ENCODE peak calls at places on chromosome 1, in six cellular contexts. W, O, F, R, L and D are unnamed samples.

GRCh38 chr1:158095737-158096335 is 84.9 kb upstream of the CD1D start:
- DNase-seq in W (peak), F (peak), R (no peak), L (no peak), O (peak), D (peak)

GRCh38 chr1:64343105-64343960 is 126.6 kb upstream of the CACHD1 start:
- DNase-seq in W (no peak), F (no peak), R (no peak), L (no peak), O (no peak), D (no peak)

GRCh38 chr1:46247433-46248121 is at the start of gene RAD54L:
- DNase-seq in O (peak), W (peak), F (peak), L (peak), R (peak), D (peak)

GRCh38 chr1:178133291-178133989 is 39.5 kb downstream of the RASAL2 start:
- DNase-seq in R (no peak), O (no peak), L (no peak), F (no peak), W (no peak), D (no peak)

GRCh38 chr1:231738554-231738953 is 112.0 kb downstream of the DISC1 start:
- DNase-seq in O (no peak), F (no peak), L (no peak), W (no peak), R (no peak), D (no peak)

GRCh38 chr1:81554108-81554507 is 246.6 kb upstream of the ADGRL2 start:
- DNase-seq in L (no peak), O (no peak), F (no peak), W (no peak), R (no peak), D (no peak)

GRCh38 chr1:245874942-245875580 is 632.0 kb downstream of the SMYD3 start:
- DNase-seq in F (peak), O (no peak), W (no peak), R (no peak), L (no peak), D (no peak)

GRCh38 chr1:18670267-18670910 is 39.7 kb downstream of the PAX7 start:
- DNase-seq in L (no peak), F (no peak), O (no peak), W (no peak), R (no peak), D (no peak)

GRCh38 chr1:2208309-2209239 is 14.0 kb upstream of the FAAP20 start:
- DNase-seq in L (peak), O (no peak), W (no peak), F (no peak), R (no peak), D (no peak)

GRCh38 chr1:192788184-192788583 is 20.7 kb upstream of the RGS2 start:
- DNase-seq in F (peak), R (no peak), L (no peak), W (no peak), O (no peak), D (no peak)

GRCh38 chr1:201562257-201562656 is 23.3 kb downstream of the NAV1 start:
- DNase-seq in L (no peak), F (no peak), O (no peak), W (no peak), R (no peak), D (no peak)
- TF ChIP-seq POLR2A in L (no peak), F (no peak), O (no peak), W (no peak), R (no peak), D (no peak)

GRCh38 chr1:13662498-13662897 is 37.5 kb upstream of the PRDM2 start:
- DNase-seq in W (no peak), L (no peak), R (no peak), O (no peak), F (no peak), D (no peak)
- TF ChIP-seq TAF1 in W (no peak), L (no peak), R (no peak), O (no peak), F (no peak), D (no peak)

GRCh38 chr1:91736999-91737615 is 148.8 kb downstream of the TGFBR3 start:
- DNase-seq in O (no peak), R (no peak), W (peak), L (peak), F (no peak), D (no peak)
- TF ChIP-seq POLR2AphosphoS5 in O (no peak), R (no peak), W (no peak), L (no peak), F (no peak), D (no peak)

DNA sequence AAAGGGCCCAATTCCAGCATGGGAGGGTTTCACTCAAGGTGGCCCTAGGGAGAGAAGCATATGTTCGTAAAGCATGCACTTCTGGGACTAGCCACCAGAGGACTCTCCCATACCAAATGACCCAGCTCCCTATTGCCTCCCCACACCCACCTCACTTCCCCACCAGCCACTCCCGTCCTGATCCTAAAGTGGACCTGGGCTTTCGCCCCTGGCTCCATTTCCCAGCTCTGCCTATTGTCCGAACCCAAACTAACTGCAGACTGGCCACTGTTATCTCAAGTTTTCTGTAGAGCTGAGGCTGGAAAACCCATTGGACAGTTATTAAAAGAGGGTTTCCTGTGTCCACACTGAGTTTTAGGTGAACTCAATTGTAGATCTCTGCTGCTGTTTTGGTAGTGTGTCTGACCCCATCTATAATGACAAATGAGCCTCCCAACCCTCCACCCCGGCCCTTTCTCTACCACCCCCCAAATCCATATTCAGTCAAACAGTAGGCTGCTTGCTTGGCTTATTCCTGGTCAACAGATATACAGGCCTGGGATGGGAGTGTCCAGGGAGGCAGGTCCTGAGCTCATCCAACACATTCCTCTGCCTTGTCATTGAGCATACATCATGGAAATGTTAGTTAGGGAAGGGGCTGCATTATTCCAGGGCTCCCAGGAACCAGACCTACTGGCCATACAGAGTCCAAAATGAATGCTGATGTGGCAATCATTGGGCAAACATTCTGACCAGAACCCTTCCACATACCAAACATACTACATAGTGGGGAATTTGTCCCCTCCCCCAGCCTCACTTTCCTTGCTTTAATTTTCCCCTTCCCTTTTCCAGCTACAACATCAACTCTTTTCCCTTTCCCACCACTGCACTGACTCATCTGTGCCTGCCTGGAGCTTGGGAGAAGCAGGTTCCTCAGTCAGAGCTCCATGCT is 59.2 kb downstream of the ABCA4 start:
- DNase-seq in W (no peak), L (peak), F (peak), O (peak), R (no peak), D (peak)
- TF ChIP-seq POLR2A in W (no peak), L (no peak), F (no peak), O (no peak), R (no peak), D (no peak)

GRCh38 chr1:27570383-27570755 is 33.6 kb downstream of the AHDC1 start:
- DNase-seq in W (no peak), F (no peak), L (no peak), O (no peak), R (no peak), D (no peak)

GRCh38 chr1:27572019-27572678 is 31.8 kb downstream of the AHDC1 start:
- DNase-seq in R (no peak), W (no peak), O (no peak), L (no peak), F (peak), D (no peak)

GRCh38 chr1:27571439-27572018 is 32.4 kb downstream of the AHDC1 start:
- DNase-seq in F (peak), L (peak), R (no peak), W (no peak), O (no peak), D (no peak)

GRCh38 chr1:27569506-27570382 is 34.2 kb downstream of the AHDC1 start:
- DNase-seq in F (peak), W (no peak), L (peak), R (no peak), O (no peak), D (no peak)

GRCh38 chr1:27570823-27571222 is 33.1 kb downstream of the AHDC1 start:
- DNase-seq in O (no peak), W (no peak), R (no peak), F (no peak), L (peak), D (no peak)
- TF ChIP-seq TAF1 in O (no peak), W (peak), R (no peak), F (no peak), L (no peak), D (no peak)